ENCODE peak calls at places on chromosomes 16 and 17, in eight cellular contexts. One of them, this sample, is unnamed.

GRCh38 chr17:45103269-45103795 is 29.0 kb downstream of the PLCD3 start:
- DNase-seq in fibroblast of gingiva: no peak
- DNase-seq in ecto neural progenitor cell: no peak
- DNase-seq in GM03348: no peak
- DNase-seq in NCI-H748 treated with DMSO at 0.1 percent for 48 hours: no peak
- DNase-seq in bronchial epithelial cell: no peak
- DNase-seq in uterus: no peak
- DNase-seq in endothelial cell: no peak
- DNase-seq in this sample: no peak

GRCh38 chr17:19372439-19372838 is 5.9 kb upstream of the MAPK7 start:
- DNase-seq in fibroblast of gingiva: no peak
- DNase-seq in ecto neural progenitor cell: no peak
- DNase-seq in GM03348: no peak
- DNase-seq in NCI-H748 treated with DMSO at 0.1 percent for 48 hours: no peak
- DNase-seq in bronchial epithelial cell: no peak
- DNase-seq in uterus: no peak
- DNase-seq in endothelial cell: no peak
- DNase-seq in this sample: no peak

GRCh38 chr17:81831563-81831956 is 1.5 kb downstream of the MCRIP1 start:
- DNase-seq in fibroblast of gingiva: no peak
- DNase-seq in ecto neural progenitor cell: no peak
- DNase-seq in GM03348: no peak
- DNase-seq in NCI-H748 treated with DMSO at 0.1 percent for 48 hours: no peak
- DNase-seq in bronchial epithelial cell: no peak
- DNase-seq in uterus: no peak
- DNase-seq in endothelial cell: no peak
- DNase-seq in this sample: no peak

GRCh38 chr17:9256944-9257629 is 235.8 kb downstream of the NTN1 start:
- DNase-seq in fibroblast of gingiva: peak
- DNase-seq in ecto neural progenitor cell: no peak
- DNase-seq in GM03348: no peak
- DNase-seq in NCI-H748 treated with DMSO at 0.1 percent for 48 hours: no peak
- DNase-seq in bronchial epithelial cell: no peak
- DNase-seq in uterus: no peak
- DNase-seq in endothelial cell: no peak
- DNase-seq in this sample: no peak

GRCh38 chr17:66963521-66964082 is 905 bp upstream of the CACNG4 start:
- DNase-seq in fibroblast of gingiva: no peak
- DNase-seq in ecto neural progenitor cell: peak
- DNase-seq in GM03348: no peak
- DNase-seq in NCI-H748 treated with DMSO at 0.1 percent for 48 hours: no peak
- DNase-seq in bronchial epithelial cell: no peak
- DNase-seq in uterus: no peak
- DNase-seq in endothelial cell: no peak
- DNase-seq in this sample: no peak

GRCh38 chr17:76408037-76408849 is 23.8 kb downstream of the SPHK1 start:
- DNase-seq in fibroblast of gingiva: no peak
- DNase-seq in ecto neural progenitor cell: peak
- DNase-seq in GM03348: peak
- DNase-seq in NCI-H748 treated with DMSO at 0.1 percent for 48 hours: no peak
- DNase-seq in bronchial epithelial cell: peak
- DNase-seq in uterus: no peak
- DNase-seq in endothelial cell: peak
- DNase-seq in this sample: peak

GRCh38 chr17:66492500-66493123 is 190.2 kb downstream of the PRKCA start:
- DNase-seq in fibroblast of gingiva: peak
- DNase-seq in ecto neural progenitor cell: no peak
- DNase-seq in GM03348: no peak
- DNase-seq in NCI-H748 treated with DMSO at 0.1 percent for 48 hours: peak
- DNase-seq in bronchial epithelial cell: no peak
- DNase-seq in uterus: no peak
- DNase-seq in endothelial cell: no peak
- DNase-seq in this sample: no peak

GRCh38 chr17:64507418-64507766 is 615 bp downstream of the CEP95 start:
- DNase-seq in fibroblast of gingiva: peak
- DNase-seq in ecto neural progenitor cell: peak
- DNase-seq in GM03348: peak
- DNase-seq in NCI-H748 treated with DMSO at 0.1 percent for 48 hours: peak
- DNase-seq in bronchial epithelial cell: peak
- DNase-seq in uterus: peak
- DNase-seq in endothelial cell: peak
- DNase-seq in this sample: peak

GRCh38 chr16:31386157-31386984 is 6.8 kb upstream of the ITGAD start:
- DNase-seq in fibroblast of gingiva: no peak
- DNase-seq in ecto neural progenitor cell: no peak
- DNase-seq in GM03348: peak
- DNase-seq in NCI-H748 treated with DMSO at 0.1 percent for 48 hours: no peak
- DNase-seq in bronchial epithelial cell: peak
- DNase-seq in uterus: no peak
- DNase-seq in endothelial cell: no peak
- DNase-seq in this sample: peak

GRCh38 chr16:55542459-55543082 is 23.9 kb upstream of the CAPNS2 start:
- DNase-seq in fibroblast of gingiva: peak
- DNase-seq in ecto neural progenitor cell: no peak
- DNase-seq in GM03348: peak
- DNase-seq in NCI-H748 treated with DMSO at 0.1 percent for 48 hours: no peak
- DNase-seq in bronchial epithelial cell: peak
- DNase-seq in uterus: no peak
- DNase-seq in endothelial cell: no peak
- DNase-seq in this sample: peak

GRCh38 chr17:43449470-43450202 is 34.1 kb upstream of the DHX8 start:
- DNase-seq in fibroblast of gingiva: peak
- DNase-seq in ecto neural progenitor cell: no peak
- DNase-seq in GM03348: peak
- DNase-seq in NCI-H748 treated with DMSO at 0.1 percent for 48 hours: no peak
- DNase-seq in bronchial epithelial cell: peak
- DNase-seq in uterus: no peak
- DNase-seq in endothelial cell: no peak
- DNase-seq in this sample: peak

GRCh38 chr16:17414421-17414820 is 56.3 kb downstream of the XYLT1 start:
- DNase-seq in fibroblast of gingiva: no peak
- DNase-seq in ecto neural progenitor cell: no peak
- DNase-seq in GM03348: no peak
- DNase-seq in NCI-H748 treated with DMSO at 0.1 percent for 48 hours: no peak
- DNase-seq in bronchial epithelial cell: no peak
- DNase-seq in uterus: no peak
- DNase-seq in endothelial cell: no peak
- DNase-seq in this sample: no peak

GRCh38 chr16:89363621-89364393 is 126.6 kb downstream of the ANKRD11 start:
- DNase-seq in fibroblast of gingiva: peak
- DNase-seq in ecto neural progenitor cell: no peak
- DNase-seq in GM03348: peak
- DNase-seq in NCI-H748 treated with DMSO at 0.1 percent for 48 hours: no peak
- DNase-seq in bronchial epithelial cell: peak
- DNase-seq in uterus: no peak
- DNase-seq in endothelial cell: no peak
- DNase-seq in this sample: peak

GRCh38 chr16:68090109-68090508 is 4.9 kb downstream of the NFATC3 start:
- DNase-seq in fibroblast of gingiva: no peak
- DNase-seq in ecto neural progenitor cell: no peak
- DNase-seq in GM03348: no peak
- DNase-seq in NCI-H748 treated with DMSO at 0.1 percent for 48 hours: no peak
- DNase-seq in bronchial epithelial cell: no peak
- DNase-seq in uterus: no peak
- DNase-seq in endothelial cell: no peak
- DNase-seq in this sample: no peak

GRCh38 chr17:69773081-69773480 is 301.9 kb upstream of the KCNJ16 start:
- DNase-seq in fibroblast of gingiva: peak
- DNase-seq in ecto neural progenitor cell: no peak
- DNase-seq in GM03348: no peak
- DNase-seq in NCI-H748 treated with DMSO at 0.1 percent for 48 hours: peak
- DNase-seq in bronchial epithelial cell: no peak
- DNase-seq in uterus: no peak
- DNase-seq in endothelial cell: no peak
- DNase-seq in this sample: peak

GRCh38 chr16:58280846-58281301 is 14.0 kb downstream of the PRSS54 start:
- DNase-seq in fibroblast of gingiva: peak
- DNase-seq in ecto neural progenitor cell: no peak
- DNase-seq in GM03348: no peak
- DNase-seq in NCI-H748 treated with DMSO at 0.1 percent for 48 hours: no peak
- DNase-seq in bronchial epithelial cell: peak
- DNase-seq in uterus: no peak
- DNase-seq in endothelial cell: no peak
- DNase-seq in this sample: peak

This sample was measured in mammary epithelial cell.